ENCODE peak calls at places on chromosomes 12 and 14, in four cellular contexts. One of them, this sample, is unnamed.

GRCh38 chr12:79563021-79563739 is 127.6 kb downstream of the PAWR start:
- DNase-seq in Panc1: no peak
- DNase-seq in GM23338: no peak
- DNase-seq in GM12878: no peak
- DNase-seq in this sample: no peak

GRCh38 chr12:43856932-43857331 is 21.1 kb downstream of the TMEM117 start:
- DNase-seq in Panc1: no peak
- DNase-seq in GM23338: no peak
- DNase-seq in GM12878: no peak
- DNase-seq in this sample: no peak

GRCh38 chr12:25855716-25856115 is 102.8 kb upstream of the RASSF8 start:
- DNase-seq in Panc1: no peak
- DNase-seq in GM23338: no peak
- DNase-seq in GM12878: no peak
- DNase-seq in this sample: no peak

GRCh38 chr14:77303417-77304156 is 17.1 kb downstream of the POMT2 start:
- DNase-seq in Panc1: peak; percentile 96
- DNase-seq in GM23338: no peak
- DNase-seq in GM12878: no peak
- DNase-seq in this sample: peak; percentile 20

GRCh38 chr14:21087294-21088091 is 11.0 kb downstream of the ZNF219 start:
- DNase-seq in Panc1: no peak
- DNase-seq in GM23338: peak; percentile 97
- DNase-seq in GM12878: no peak
- DNase-seq in this sample: peak; percentile 91

GRCh38 chr12:115402443-115403170 is 718.6 kb upstream of the TBX3 start:
- DNase-seq in Panc1: no peak
- DNase-seq in GM23338: no peak
- DNase-seq in GM12878: no peak
- DNase-seq in this sample: no peak

GRCh38 chr12:47736877-47737676 is 11.8 kb upstream of the ENDOU start:
- DNase-seq in Panc1: no peak
- DNase-seq in GM23338: no peak
- DNase-seq in GM12878: no peak
- DNase-seq in this sample: no peak

GRCh38 chr12:32836710-32837109 is 59.9 kb downstream of the PKP2 start:
- DNase-seq in Panc1: no peak
- DNase-seq in GM23338: no peak
- DNase-seq in GM12878: no peak
- DNase-seq in this sample: no peak

GRCh38 chr14:103763730-103764488 is 48.3 kb downstream of the ZFYVE21 start:
- DNase-seq in Panc1: no peak
- DNase-seq in GM23338: no peak
- DNase-seq in GM12878: peak; percentile 25
- DNase-seq in this sample: peak; percentile 35

GRCh38 chr14:100738704-100739131 is 12.0 kb downstream of the DLK1 start:
- DNase-seq in Panc1: no peak
- DNase-seq in GM23338: no peak
- DNase-seq in GM12878: no peak
- DNase-seq in this sample: no peak

GRCh38 chr12:131571827-131572226 is 139.1 kb upstream of the SFSWAP start:
- DNase-seq in Panc1: no peak
- DNase-seq in GM23338: no peak
- DNase-seq in GM12878: no peak
- DNase-seq in this sample: no peak

GRCh38 chr12:20368653-20369163 is 371 bp downstream of the PDE3A start:
- DNase-seq in Panc1: no peak
- DNase-seq in GM23338: peak; percentile 69
- DNase-seq in GM12878: no peak
- DNase-seq in this sample: no peak

GRCh38 chr12:132380646-132381045 is 51.3 kb upstream of the GALNT9 start:
- DNase-seq in Panc1: no peak
- DNase-seq in GM23338: no peak
- DNase-seq in GM12878: no peak
- DNase-seq in this sample: no peak

GRCh38 chr12:69094606-69095216 is 144.7 kb upstream of the CPSF6 start:
- DNase-seq in Panc1: no peak
- DNase-seq in GM23338: no peak
- DNase-seq in GM12878: no peak
- DNase-seq in this sample: no peak

GRCh38 chr14:81459421-81459820 is 59.3 kb upstream of the STON2 start:
- DNase-seq in Panc1: no peak
- DNase-seq in GM23338: no peak
- DNase-seq in GM12878: no peak
- DNase-seq in this sample: no peak

GRCh38 chr12:15486859-15487258 is 164.6 kb downstream of the PTPRO start:
- DNase-seq in Panc1: no peak
- DNase-seq in GM23338: no peak
- DNase-seq in GM12878: no peak
- DNase-seq in this sample: no peak

GRCh38 chr12:12282202-12282601 is 15.4 kb upstream of the LRP6 start:
- DNase-seq in Panc1: no peak
- DNase-seq in GM23338: no peak
- DNase-seq in GM12878: no peak
- DNase-seq in this sample: no peak

GRCh38 chr14:85195872-85196477 is 334.0 kb upstream of the FLRT2 start:
- DNase-seq in Panc1: no peak
- DNase-seq in GM23338: peak; percentile 39
- DNase-seq in GM12878: no peak
- DNase-seq in this sample: no peak

GRCh38 chr12:7060353-7060954 is at the start of gene C1S:
- DNase-seq in Panc1: no peak
- DNase-seq in GM23338: peak; percentile 84
- DNase-seq in GM12878: no peak
- DNase-seq in this sample: no peak

GRCh38 chr12:94286580-94287244 is 138.3 kb downstream of the PLXNC1 start:
- DNase-seq in Panc1: no peak
- DNase-seq in GM23338: no peak
- DNase-seq in GM12878: no peak
- DNase-seq in this sample: no peak

GRCh38 chr14:69152181-69152943 is 557 bp downstream of the DCAF5 start:
- DNase-seq in Panc1: no peak
- DNase-seq in GM23338: peak; percentile 70
- DNase-seq in GM12878: no peak
- DNase-seq in this sample: peak; percentile 6

GRCh38 chr12:117190210-117190781 is at the start of gene FBXO21:
- DNase-seq in Panc1: no peak
- DNase-seq in GM23338: peak; percentile 95
- DNase-seq in GM12878: peak; percentile 33
- DNase-seq in this sample: peak; percentile 60
- TF ChIP-seq REST in Panc1: no peak
- TF ChIP-seq REST in GM23338: no peak
- TF ChIP-seq REST in GM12878: no peak
- TF ChIP-seq REST in this sample: peak; percentile 66

GRCh38 chr12:127145543-127145928 is 1121.4 kb upstream of the TMEM132C start:
- DNase-seq in Panc1: no peak
- DNase-seq in GM23338: no peak
- DNase-seq in GM12878: no peak
- DNase-seq in this sample: no peak
- H3K27ac ChIP-seq in Panc1: no peak overlapping the region
- H3K27ac ChIP-seq in GM23338: no peak overlapping the region
- H3K27ac ChIP-seq in GM12878: no peak overlapping the region
- H3K27ac ChIP-seq in this sample: no peak overlapping the region

GRCh38 chr12:50111417-50111692 is 681 bp upstream of the COX14 start:
- DNase-seq in Panc1: no peak
- DNase-seq in GM23338: no peak
- DNase-seq in GM12878: no peak
- DNase-seq in this sample: no peak

GRCh38 chr12:50110762-50111416 is 1.1 kb upstream of the COX14 start:
- DNase-seq in Panc1: no peak
- DNase-seq in GM23338: peak; percentile 70
- DNase-seq in GM12878: peak; percentile 48
- DNase-seq in this sample: no peak

GRCh38 chr12:50112456-50113218 is 601 bp downstream of the COX14 start:
- DNase-seq in Panc1: no peak
- DNase-seq in GM23338: no peak
- DNase-seq in GM12878: no peak
- DNase-seq in this sample: peak; percentile 55

GRCh38 chr12:50110127-50110761 is 1.8 kb upstream of the COX14 start:
- DNase-seq in Panc1: no peak
- DNase-seq in GM23338: no peak
- DNase-seq in GM12878: peak; percentile 50
- DNase-seq in this sample: peak; percentile 37

DNA sequence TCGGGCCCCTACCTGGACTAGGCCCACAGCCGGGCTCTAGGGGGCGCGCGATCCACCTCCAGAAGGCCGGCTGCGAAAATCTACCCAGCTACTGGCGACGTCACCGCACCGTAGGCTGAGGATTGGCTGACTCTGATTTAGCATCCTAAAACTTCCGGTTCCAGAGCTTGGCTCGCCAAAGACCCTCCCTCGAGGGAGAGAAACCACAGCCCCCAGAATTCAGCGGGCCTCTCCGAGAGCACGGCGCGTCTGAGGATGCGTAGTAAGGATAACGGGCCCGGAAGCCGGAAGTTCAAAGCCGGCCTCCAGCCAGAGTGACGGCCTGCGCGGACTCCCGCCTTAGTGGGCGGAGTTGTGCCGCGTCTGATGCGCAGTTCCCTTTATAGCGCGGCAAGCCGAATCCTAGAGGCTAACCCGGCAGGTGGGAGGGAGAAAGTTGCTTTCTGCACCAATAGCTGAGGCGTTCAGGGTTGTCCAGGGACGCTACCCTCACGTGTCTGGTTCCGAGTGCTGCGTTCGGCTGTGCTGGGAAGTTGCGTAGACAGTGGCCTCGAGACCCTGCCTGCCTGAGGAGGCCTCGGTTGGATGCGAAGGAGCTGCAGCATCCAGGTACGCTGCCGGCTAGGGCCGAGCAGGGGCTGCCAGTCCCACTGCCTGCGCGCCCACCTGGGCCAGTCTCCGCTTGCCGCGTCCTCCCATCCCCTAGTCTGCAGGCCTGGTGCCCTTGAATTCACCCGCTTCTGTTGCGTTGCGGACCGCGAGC is at the start of gene COX14:
- DNase-seq in Panc1: peak; percentile 99
- DNase-seq in GM23338: peak; percentile 100
- DNase-seq in GM12878: peak; percentile 99
- DNase-seq in this sample: peak; percentile 98
- TF ChIP-seq REST in Panc1: no peak
- TF ChIP-seq REST in GM23338: no peak
- TF ChIP-seq REST in GM12878: no peak
- TF ChIP-seq REST in this sample: peak; percentile 68

GRCh38 chr12:110253176-110253575 is 27.9 kb upstream of the ATP2A2 start:
- DNase-seq in Panc1: no peak
- DNase-seq in GM23338: no peak
- DNase-seq in GM12878: no peak
- DNase-seq in this sample: no peak
- H3K27ac ChIP-seq in Panc1: no peak overlapping the region
- H3K27ac ChIP-seq in GM23338: peak overlapping the region; percentile 51
- H3K27ac ChIP-seq in GM12878: no peak overlapping the region
- H3K27ac ChIP-seq in this sample: no peak overlapping the region

This sample was measured in HL-60.